ENCODE peak calls at places on chromosomes 11 and 22, in eight cellular contexts. I is psoas muscle, Q is mucosa of descending colon, V is AG04449, M is left lung, B is pancreas, X is lower lobe of right lung, P is A549. F is an unnamed sample.

GRCh38 chr11:131591051-131591461 is 220.6 kb downstream of the NTM start:
- DNase-seq in I (no peak), Q (no peak), V (no peak), M (no peak), B (peak; percentile 34), X (no peak), P (no peak), F (no peak)

GRCh38 chr11:126968915-126969314 is 31.7 kb downstream of the KIRREL3 start:
- DNase-seq in I (no peak), Q (no peak), V (no peak), M (no peak), B (no peak), X (no peak), P (no peak), F (no peak)

GRCh38 chr11:46240371-46240770 is 37.1 kb upstream of the CREB3L1 start:
- DNase-seq in I (no peak), Q (no peak), V (no peak), M (no peak), B (no peak), X (no peak), P (no peak), F (no peak)

GRCh38 chr22:47474464-47474863 is 712.0 kb downstream of the TBC1D22A start:
- DNase-seq in I (no peak), Q (no peak), V (no peak), M (no peak), B (no peak), X (no peak), P (no peak), F (no peak)

GRCh38 chr11:79864882-79865281 is 424.1 kb upstream of the TENM4 start:
- DNase-seq in I (no peak), Q (peak; percentile 70), V (no peak), M (no peak), B (no peak), X (no peak), P (no peak), F (no peak)

GRCh38 chr11:1231396-1232327 is 8.8 kb downstream of the MUC5B start:
- DNase-seq in I (peak; percentile 45), Q (peak; percentile 66), V (no peak), M (no peak), B (no peak), X (peak; percentile 42), P (no peak), F (no peak)

GRCh38 chr11:17479284-17480214 is 2.9 kb upstream of the ABCC8 start:
- DNase-seq in I (no peak), Q (no peak), V (no peak), M (no peak), B (no peak), X (no peak), P (peak; percentile 58), F (no peak)

GRCh38 chr22:28021116-28021997 is 102.3 kb upstream of the PITPNB start:
- DNase-seq in I (no peak), Q (no peak), V (no peak), M (peak; percentile 27), B (no peak), X (no peak), P (no peak), F (no peak)

GRCh38 chr11:4922304-4922703 is 1.8 kb downstream of the OR51G1 start:
- DNase-seq in I (no peak), Q (no peak), V (no peak), M (no peak), B (no peak), X (no peak), P (no peak), F (no peak)

GRCh38 chr11:64976651-64977050 is 4.7 kb upstream of the MAJIN start:
- DNase-seq in I (no peak), Q (peak; percentile 5), V (no peak), M (no peak), B (no peak), X (no peak), P (no peak), F (no peak)

GRCh38 chr11:64131657-64132387 is 34.1 kb downstream of the MACROD1 start:
- DNase-seq in I (no peak), Q (no peak), V (no peak), M (peak; percentile 58), B (no peak), X (peak; percentile 67), P (no peak), F (no peak)

GRCh38 chr11:70252844-70253243 is 17.6 kb upstream of the PPFIA1 start:
- DNase-seq in I (peak; percentile 19), Q (no peak), V (no peak), M (no peak), B (no peak), X (no peak), P (no peak), F (no peak)

GRCh38 chr22:37448521-37449150 is 21.4 kb upstream of the ELFN2 start:
- DNase-seq in I (no peak), Q (no peak), V (no peak), M (no peak), B (no peak), X (no peak), P (no peak), F (no peak)

GRCh38 chr11:104338186-104338585 is 174.2 kb upstream of the PDGFD start:
- DNase-seq in I (no peak), Q (no peak), V (no peak), M (no peak), B (no peak), X (no peak), P (no peak), F (no peak)

GRCh38 chr11:103844327-103845215 is 191.9 kb upstream of the DDI1 start:
- DNase-seq in I (no peak), Q (no peak), V (no peak), M (no peak), B (no peak), X (no peak), P (no peak), F (no peak)

GRCh38 chr22:46792841-46793261 is 30.4 kb downstream of the TBC1D22A start:
- DNase-seq in I (no peak), Q (no peak), V (no peak), M (no peak), B (no peak), X (no peak), P (no peak), F (no peak)

GRCh38 chr11:13358871-13359270 is 81.3 kb downstream of the BMAL1 start:
- DNase-seq in I (no peak), Q (no peak), V (no peak), M (no peak), B (no peak), X (no peak), P (no peak), F (no peak)

GRCh38 chr11:126491092-126491491 is 135.6 kb downstream of the ST3GAL4 start:
- DNase-seq in I (peak; percentile 32), Q (no peak), V (no peak), M (no peak), B (peak; percentile 23), X (no peak), P (no peak), F (no peak)

DNA sequence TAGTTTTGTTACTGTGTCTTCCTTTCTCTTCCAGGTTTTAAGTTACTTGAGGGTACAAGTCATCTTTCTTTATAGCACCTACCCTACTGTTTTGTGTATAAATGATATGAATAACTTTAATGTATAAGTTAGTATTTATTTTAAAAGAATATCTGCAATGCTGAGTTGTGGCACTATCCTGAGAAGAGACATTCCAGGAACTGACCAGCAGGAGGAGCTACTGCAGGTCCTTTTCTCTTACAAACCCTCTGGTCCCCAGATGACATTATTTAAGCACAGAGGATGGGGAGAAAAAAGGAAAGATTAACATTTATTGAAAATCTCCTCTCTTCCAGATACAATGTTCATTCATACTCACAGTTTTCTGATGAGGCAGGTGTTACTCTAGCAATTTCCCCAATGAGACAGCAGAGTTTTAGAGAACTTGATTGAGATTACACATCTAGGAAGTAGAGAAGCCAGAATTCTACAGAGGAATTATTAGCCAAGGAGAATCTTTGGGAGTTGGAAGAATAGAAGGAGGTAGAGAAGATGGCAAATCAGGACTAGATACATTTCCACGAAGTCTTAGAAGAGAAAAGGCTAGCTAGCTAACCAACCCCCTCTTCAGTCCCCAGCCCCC is 541.2 kb upstream of the API5 start:
- DNase-seq in I (no peak), Q (no peak), V (no peak), M (no peak), B (no peak), X (no peak), P (no peak), F (no peak)
- TF ChIP-seq CTCF in I (peak; percentile 37), Q (peak; percentile 34), V (peak; percentile 49), M (peak; percentile 47), B (no peak), X (peak; percentile 53), P (peak; percentile 26), F (peak; percentile 34)

DNA sequence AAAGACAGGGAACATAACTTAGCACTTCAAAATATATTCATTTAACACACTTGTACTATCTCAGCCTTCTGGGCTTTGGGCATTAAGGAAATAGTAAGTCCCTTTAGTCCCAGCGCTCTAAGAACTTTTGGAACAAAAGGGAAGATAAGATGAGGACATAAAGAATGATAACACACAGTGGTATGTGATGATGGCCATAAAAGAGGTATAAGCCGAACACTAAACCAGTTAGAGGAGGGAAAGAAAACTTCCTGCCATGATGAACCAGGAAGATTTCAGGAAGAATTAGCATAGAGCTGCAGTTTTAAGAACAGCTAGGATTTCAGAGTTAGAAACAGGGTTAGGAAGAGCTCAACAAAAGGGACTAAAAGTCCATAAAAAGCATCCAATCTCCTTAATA is 11.8 kb downstream of the SYTL2 start:
- DNase-seq in I (no peak), Q (no peak), V (no peak), M (no peak), B (no peak), X (no peak), P (no peak), F (no peak)
- H3K4me3 ChIP-seq in I (no peak overlapping the region), Q (no peak overlapping the region), V (no peak overlapping the region), M (no peak overlapping the region), B (no peak overlapping the region), X (no peak overlapping the region), P (no peak overlapping the region), F (no peak overlapping the region)

GRCh38 chr11:128859563-128860441 is 7.3 kb downstream of the KCNJ1 start:
- DNase-seq in I (peak; percentile 64), Q (peak; percentile 79), V (no peak), M (peak; percentile 66), B (peak; percentile 95), X (peak; percentile 86), P (peak; percentile 24), F (no peak)
- TF ChIP-seq CTCF in I (peak; percentile 73), Q (peak; percentile 97), V (peak; percentile 73), M (peak; percentile 91), B (peak; percentile 96), X (peak; percentile 98), P (peak; percentile 63), F (peak; percentile 94)

GRCh38 chr11:69057236-69057635 is 8.5 kb downstream of the TPCN2 start:
- DNase-seq in I (no peak), Q (no peak), V (no peak), M (no peak), B (peak; percentile 63), X (no peak), P (no peak), F (no peak)

GRCh38 chr11:69057801-69058200 is 9.1 kb downstream of the TPCN2 start:
- DNase-seq in I (no peak), Q (no peak), V (no peak), M (no peak), B (peak; percentile 56), X (no peak), P (no peak), F (no peak)

GRCh38 chr11:69055212-69055586 is 6.5 kb downstream of the TPCN2 start:
- DNase-seq in I (no peak), Q (peak; percentile 63), V (no peak), M (no peak), B (no peak), X (no peak), P (no peak), F (no peak)

GRCh38 chr11:69054397-69055211 is 5.9 kb downstream of the TPCN2 start:
- DNase-seq in I (no peak), Q (peak; percentile 50), V (no peak), M (no peak), B (no peak), X (no peak), P (no peak), F (no peak)

GRCh38 chr11:69055598-69056516 is 7.1 kb downstream of the TPCN2 start:
- DNase-seq in I (no peak), Q (peak; percentile 78), V (no peak), M (peak; percentile 70), B (no peak), X (peak; percentile 79), P (no peak), F (no peak)
- H3K4me3 ChIP-seq in I (no peak overlapping the region), Q (no peak overlapping the region), V (no peak overlapping the region), M (no peak overlapping the region), B (no peak overlapping the region), X (no peak overlapping the region), P (no peak overlapping the region), F (no peak overlapping the region)

F was measured in retinal pigment epithelial cell.